ENCODE peak calls at places on chromosomes 13 and 19, in six cellular contexts. One of them, this sample, is unnamed.

GRCh38 chr19:57719901-57720519 is 7.4 kb downstream of the ZNF671 start:
- DNase-seq in K562: no peak
- DNase-seq in tibial nerve: no peak
- DNase-seq in A549: no peak
- DNase-seq in ovary: no peak
- DNase-seq in IMR-90: no peak
- DNase-seq in this sample: no peak

GRCh38 chr19:31071157-31071855 is 277.9 kb downstream of the TSHZ3 start:
- DNase-seq in A549: no peak
- DNase-seq in K562: no peak
- DNase-seq in ovary: no peak
- DNase-seq in tibial nerve: no peak
- DNase-seq in IMR-90: no peak
- DNase-seq in this sample: no peak

GRCh38 chr13:106374631-106375030 is 160.8 kb downstream of the EFNB2 start:
- DNase-seq in IMR-90: no peak
- DNase-seq in A549: no peak
- DNase-seq in tibial nerve: no peak
- DNase-seq in ovary: no peak
- DNase-seq in K562: no peak
- DNase-seq in this sample: no peak

GRCh38 chr19:47253467-47253881 is 2.9 kb upstream of the CCDC9 start:
- DNase-seq in tibial nerve: no peak
- DNase-seq in A549: no peak
- DNase-seq in K562: no peak
- DNase-seq in ovary: no peak
- DNase-seq in IMR-90: peak; percentile 91
- DNase-seq in this sample: no peak

GRCh38 chr13:39036212-39036611 is 1.7 kb downstream of the PROSER1 start:
- DNase-seq in K562: no peak
- DNase-seq in tibial nerve: no peak
- DNase-seq in ovary: no peak
- DNase-seq in IMR-90: peak; percentile 4
- DNase-seq in A549: no peak
- DNase-seq in this sample: no peak

GRCh38 chr13:99417151-99417820 is 84.0 kb upstream of the TM9SF2 start:
- DNase-seq in tibial nerve: no peak
- DNase-seq in ovary: no peak
- DNase-seq in IMR-90: no peak
- DNase-seq in K562: no peak
- DNase-seq in A549: no peak
- DNase-seq in this sample: no peak

GRCh38 chr19:16012552-16012951 is 63.7 kb upstream of the TPM4 start:
- DNase-seq in K562: no peak
- DNase-seq in IMR-90: no peak
- DNase-seq in tibial nerve: no peak
- DNase-seq in A549: no peak
- DNase-seq in ovary: no peak
- DNase-seq in this sample: no peak

GRCh38 chr19:16209266-16209665 is 11.6 kb downstream of the AP1M1 start:
- DNase-seq in A549: no peak
- DNase-seq in K562: no peak
- DNase-seq in ovary: no peak
- DNase-seq in tibial nerve: no peak
- DNase-seq in IMR-90: no peak
- DNase-seq in this sample: no peak

GRCh38 chr13:61833228-61833627 is 417.6 kb upstream of the PCDH20 start:
- DNase-seq in tibial nerve: no peak
- DNase-seq in A549: no peak
- DNase-seq in ovary: no peak
- DNase-seq in K562: no peak
- DNase-seq in IMR-90: no peak
- DNase-seq in this sample: no peak

GRCh38 chr19:10107817-10108367 is 1.7 kb downstream of the PPAN start:
- DNase-seq in A549: no peak
- DNase-seq in ovary: no peak
- DNase-seq in K562: no peak
- DNase-seq in IMR-90: no peak
- DNase-seq in tibial nerve: no peak
- DNase-seq in this sample: no peak

GRCh38 chr19:10107254-10107653 is 1.1 kb downstream of the PPAN start:
- DNase-seq in IMR-90: no peak
- DNase-seq in ovary: no peak
- DNase-seq in tibial nerve: no peak
- DNase-seq in A549: no peak
- DNase-seq in K562: no peak
- DNase-seq in this sample: no peak

GRCh38 chr19:10105241-10106099 is 692 bp upstream of the PPAN start:
- DNase-seq in IMR-90: no peak
- DNase-seq in A549: no peak
- DNase-seq in tibial nerve: no peak
- DNase-seq in ovary: no peak
- DNase-seq in K562: peak; percentile 17
- DNase-seq in this sample: no peak

GRCh38 chr19:10104665-10105221 is 1.4 kb upstream of the PPAN start:
- DNase-seq in K562: peak; percentile 66
- DNase-seq in tibial nerve: no peak
- DNase-seq in A549: no peak
- DNase-seq in IMR-90: no peak
- DNase-seq in ovary: no peak
- DNase-seq in this sample: no peak

GRCh38 chr19:10106100-10106936 is at the start of gene PPAN:
- DNase-seq in tibial nerve: peak; percentile 99
- DNase-seq in K562: peak; percentile 100
- DNase-seq in IMR-90: peak; percentile 98
- DNase-seq in ovary: peak; percentile 99
- DNase-seq in A549: peak; percentile 93
- DNase-seq in this sample: peak; percentile 98
- TF ChIP-seq POLR2A in tibial nerve: no peak
- TF ChIP-seq POLR2A in K562: peak; percentile 88
- TF ChIP-seq POLR2A in IMR-90: peak; percentile 86
- TF ChIP-seq POLR2A in ovary: peak; percentile 79
- TF ChIP-seq POLR2A in A549: peak; percentile 71
- TF ChIP-seq POLR2A in this sample: peak; percentile 49

GRCh38 chr19:43983544-43983911 is 460 bp upstream of the ZNF155 start:
- DNase-seq in tibial nerve: no peak
- DNase-seq in K562: no peak
- DNase-seq in ovary: no peak
- DNase-seq in IMR-90: no peak
- DNase-seq in A549: no peak
- DNase-seq in this sample: no peak

GRCh38 chr19:43984687-43985000 is 656 bp downstream of the ZNF155 start:
- DNase-seq in A549: no peak
- DNase-seq in tibial nerve: no peak
- DNase-seq in K562: no peak
- DNase-seq in ovary: no peak
- DNase-seq in IMR-90: no peak
- DNase-seq in this sample: peak; percentile 29

DNA sequence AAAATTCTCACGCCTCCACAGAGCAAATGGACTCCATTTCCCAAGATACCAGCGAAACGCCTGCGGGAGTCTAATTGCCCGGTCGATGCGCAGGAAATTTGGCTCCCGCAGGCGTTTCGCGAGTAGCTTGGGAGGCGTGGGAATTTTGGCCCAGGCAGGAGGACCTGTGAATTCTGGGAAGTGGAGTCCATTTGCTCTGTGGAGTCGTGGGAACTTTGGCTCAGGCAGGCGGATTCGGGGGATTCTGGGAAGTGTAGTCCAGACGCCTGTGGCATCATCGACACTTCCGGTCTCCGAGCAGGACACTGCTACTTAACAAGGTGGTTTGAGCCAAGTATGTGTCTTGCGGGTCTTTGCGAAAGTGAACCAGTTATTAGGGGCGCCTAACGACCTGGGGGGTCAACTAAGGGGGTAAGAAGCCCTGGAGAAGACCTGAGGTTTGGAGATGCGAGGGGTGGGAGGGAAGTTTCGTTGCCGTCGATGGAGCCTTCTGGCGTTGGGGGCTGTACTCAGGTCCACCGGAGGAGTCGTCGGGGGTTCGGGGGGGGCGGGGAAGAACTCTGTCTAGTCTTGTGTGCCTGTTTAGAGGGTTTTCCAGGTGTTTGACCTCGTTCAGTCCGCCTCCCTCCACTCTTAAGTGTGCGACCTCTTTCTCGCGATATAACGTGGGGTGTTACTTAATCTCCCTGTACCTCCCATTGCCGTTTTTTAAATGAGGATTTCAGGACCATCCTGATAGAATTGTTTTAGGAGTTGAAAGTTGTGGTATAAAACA is at the start of gene ZNF155:
- DNase-seq in tibial nerve: peak; percentile 87
- DNase-seq in A549: peak; percentile 93
- DNase-seq in K562: peak; percentile 71
- DNase-seq in ovary: peak; percentile 89
- DNase-seq in IMR-90: peak; percentile 97
- DNase-seq in this sample: peak; percentile 93
- TF ChIP-seq POLR2A in tibial nerve: no peak
- TF ChIP-seq POLR2A in A549: no peak
- TF ChIP-seq POLR2A in K562: no peak
- TF ChIP-seq POLR2A in ovary: peak; percentile 24
- TF ChIP-seq POLR2A in IMR-90: no peak
- TF ChIP-seq POLR2A in this sample: peak; percentile 37

DNA sequence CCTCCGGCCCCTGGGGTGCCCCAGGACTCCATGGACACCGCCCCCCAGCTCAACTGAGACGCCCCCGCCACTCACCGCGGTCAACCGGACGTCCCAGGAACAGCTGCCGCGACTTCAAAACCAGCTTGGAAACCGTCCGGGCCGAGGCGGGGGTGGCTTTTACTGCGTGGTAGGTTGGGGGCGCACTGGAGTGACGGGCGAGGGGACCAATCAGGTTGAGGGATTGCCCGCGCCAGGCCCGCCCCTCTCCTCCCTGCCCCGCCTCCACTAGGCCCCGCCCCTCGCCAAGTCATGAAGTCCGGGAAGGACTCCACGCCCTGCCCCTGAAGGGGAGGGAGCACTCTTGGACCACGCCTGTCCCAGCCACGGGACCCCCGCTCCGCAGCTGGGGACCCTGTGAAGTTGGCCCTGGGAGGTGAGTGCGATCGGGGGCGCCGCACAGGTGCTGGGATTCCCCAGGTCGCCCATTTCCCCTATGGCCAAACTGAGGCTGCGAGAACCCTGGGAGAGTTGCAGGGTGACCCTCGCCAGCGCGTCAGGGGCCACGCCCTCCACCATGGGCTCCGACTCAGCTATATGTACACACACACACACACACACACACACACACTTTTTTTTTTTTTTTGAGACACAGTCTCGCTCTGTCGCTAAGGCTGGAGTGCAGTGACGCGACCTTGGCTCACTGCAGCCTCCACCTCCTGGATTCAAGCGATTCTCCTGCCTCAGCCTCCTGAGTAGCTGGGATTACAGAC is at the start of gene PLIN3:
- DNase-seq in K562: peak; percentile 100
- DNase-seq in IMR-90: peak; percentile 93
- DNase-seq in ovary: peak; percentile 99
- DNase-seq in tibial nerve: peak; percentile 98
- DNase-seq in A549: peak; percentile 93
- DNase-seq in this sample: peak; percentile 98
- TF ChIP-seq POLR2A in K562: peak; percentile 67
- TF ChIP-seq POLR2A in IMR-90: no peak
- TF ChIP-seq POLR2A in ovary: peak; percentile 48
- TF ChIP-seq POLR2A in tibial nerve: no peak
- TF ChIP-seq POLR2A in A549: peak; percentile 25
- TF ChIP-seq POLR2A in this sample: peak; percentile 90

GRCh38 chr13:93685900-93686299 is 459.3 kb downstream of the GPC6 start:
- DNase-seq in K562: no peak
- DNase-seq in tibial nerve: no peak
- DNase-seq in ovary: no peak
- DNase-seq in IMR-90: no peak
- DNase-seq in A549: no peak
- DNase-seq in this sample: no peak

GRCh38 chr13:93690139-93690538 is 463.5 kb downstream of the GPC6 start:
- DNase-seq in IMR-90: peak; percentile 46
- DNase-seq in K562: no peak
- DNase-seq in ovary: peak; percentile 24
- DNase-seq in A549: no peak
- DNase-seq in tibial nerve: peak; percentile 18
- DNase-seq in this sample: no peak

GRCh38 chr13:93689333-93689732 is 462.7 kb downstream of the GPC6 start:
- DNase-seq in K562: no peak
- DNase-seq in ovary: no peak
- DNase-seq in IMR-90: peak; percentile 65
- DNase-seq in tibial nerve: no peak
- DNase-seq in A549: no peak
- DNase-seq in this sample: no peak

GRCh38 chr13:93686399-93686798 is 459.8 kb downstream of the GPC6 start:
- DNase-seq in IMR-90: no peak
- DNase-seq in A549: no peak
- DNase-seq in ovary: no peak
- DNase-seq in K562: no peak
- DNase-seq in tibial nerve: no peak
- DNase-seq in this sample: no peak

GRCh38 chr13:93687261-93687660 is 460.7 kb downstream of the GPC6 start:
- DNase-seq in IMR-90: peak; percentile 75
- DNase-seq in K562: no peak
- DNase-seq in ovary: no peak
- DNase-seq in A549: no peak
- DNase-seq in tibial nerve: no peak
- DNase-seq in this sample: no peak
- TF ChIP-seq POLR2A in IMR-90: no peak
- TF ChIP-seq POLR2A in K562: no peak
- TF ChIP-seq POLR2A in ovary: no peak
- TF ChIP-seq POLR2A in A549: no peak
- TF ChIP-seq POLR2A in tibial nerve: no peak
- TF ChIP-seq POLR2A in this sample: no peak

This sample was measured in adrenal gland.